ENCODE peak calls at places on chromosome 20, in six cellular contexts. I is HFF-Myc; P is effector memory CD4-positive, alpha-beta T cell; U is NCI-H748 treated with DMSO at 0.1 percent for 48 hours; Y is T-cell; J is AG09309. A is an unnamed sample.

GRCh38 chr20:24970743-24971142 is 21.7 kb downstream of the CST7 start:
- DNase-seq in J (no peak), I (no peak), P (no peak), U (no peak), Y (no peak), A (no peak)

GRCh38 chr20:43699941-43700565 is 26.7 kb downstream of the GTSF1L start:
- DNase-seq in J (no peak), P (no peak), I (no peak), U (no peak), Y (no peak), A (no peak)

GRCh38 chr20:61117725-61118124 is 134.3 kb upstream of the CDH4 start:
- DNase-seq in J (peak), P (no peak), Y (no peak), U (no peak), I (no peak), A (no peak)

GRCh38 chr20:18252597-18253451 is 35.5 kb upstream of the ZNF133 start:
- DNase-seq in I (no peak), J (no peak), U (no peak), Y (no peak), P (no peak), A (no peak)

GRCh38 chr20:43923917-43924316 is 9.3 kb downstream of the TOX2 start:
- DNase-seq in J (no peak), Y (no peak), P (no peak), I (no peak), U (no peak), A (no peak)

GRCh38 chr20:43409041-43409913 is 48.4 kb upstream of the SRSF6 start:
- DNase-seq in Y (no peak), J (peak), P (no peak), I (peak), U (peak), A (no peak)

GRCh38 chr20:4090756-4091331 is 75.5 kb upstream of the RNF24 start:
- DNase-seq in J (peak), P (no peak), I (no peak), Y (no peak), U (no peak), A (no peak)

GRCh38 chr20:64035066-64035932 is 683 bp upstream of the C20orf204 start:
- DNase-seq in U (no peak), Y (no peak), P (peak), I (no peak), J (no peak), A (no peak)

GRCh38 chr20:51237790-51238189 is 214.9 kb upstream of the KCNG1 start:
- DNase-seq in I (no peak), U (no peak), P (no peak), J (no peak), Y (no peak), A (no peak)

GRCh38 chr20:35942243-35942642 is 12.1 kb downstream of the SCAND1 start:
- DNase-seq in I (no peak), P (no peak), U (no peak), Y (no peak), J (no peak), A (no peak)

GRCh38 chr20:22887796-22888195 is 147.3 kb upstream of the SSTR4 start:
- DNase-seq in J (no peak), Y (no peak), P (no peak), U (no peak), I (no peak), A (no peak)

GRCh38 chr20:59176812-59177211 is 13.2 kb downstream of the ZNF831 start:
- DNase-seq in J (no peak), Y (no peak), U (no peak), P (no peak), I (no peak), A (no peak)

GRCh38 chr20:5969348-5969935 is 19.0 kb downstream of the MCM8 start:
- DNase-seq in Y (no peak), I (no peak), P (no peak), U (no peak), J (no peak), A (no peak)

GRCh38 chr20:34621383-34622367 is 55.2 kb downstream of the PIGU start:
- DNase-seq in J (no peak), I (no peak), Y (no peak), P (no peak), U (peak), A (no peak)

GRCh38 chr20:29119141-29119540 is 2138.3 kb upstream of the DEFB115 start:
- DNase-seq in U (no peak), J (no peak), I (no peak), P (no peak), Y (no peak), A (no peak)

GRCh38 chr20:37395921-37396519 is 50.1 kb downstream of the SRC start:
- DNase-seq in I (no peak), Y (no peak), J (no peak), P (no peak), U (no peak), A (no peak)

GRCh38 chr20:58619847-58620431 is 31.1 kb upstream of the STX16 start:
- DNase-seq in Y (no peak), P (no peak), J (no peak), I (no peak), U (no peak), A (no peak)

GRCh38 chr20:5825136-5825719 is 75.0 kb downstream of the SHLD1 start:
- DNase-seq in Y (no peak), P (no peak), J (no peak), U (no peak), I (no peak), A (no peak)

GRCh38 chr20:31542201-31542842 is 28.1 kb downstream of the HM13 start:
- DNase-seq in P (no peak), J (no peak), I (no peak), Y (no peak), U (no peak), A (no peak)

GRCh38 chr20:44648579-44648978 is 2.9 kb downstream of the ADA start:
- DNase-seq in U (no peak), P (no peak), Y (no peak), I (no peak), J (no peak), A (no peak)

GRCh38 chr20:34607066-34607465 is 48.5 kb downstream of the MAP1LC3A start:
- DNase-seq in J (no peak), I (no peak), Y (no peak), P (no peak), U (no peak), A (no peak)

GRCh38 chr20:63216041-63216848 is at the start of gene YTHDF1:
- DNase-seq in P (peak), Y (peak), U (peak), I (peak), J (peak), A (peak)

GRCh38 chr20:48349673-48350072 is 478.1 kb downstream of the PREX1 start:
- DNase-seq in U (no peak), P (no peak), J (no peak), Y (no peak), I (no peak), A (no peak)

GRCh38 chr20:2865630-2866029 is 7.7 kb upstream of the PTPRA start:
- DNase-seq in J (no peak), P (no peak), I (no peak), Y (no peak), U (no peak), A (no peak)

GRCh38 chr20:21435576-21435975 is 38.2 kb upstream of the NKX2-4 start:
- DNase-seq in U (no peak), Y (no peak), P (no peak), I (no peak), J (no peak), A (no peak)

GRCh38 chr20:16654858-16655257 is 75.0 kb upstream of the SNRPB2 start:
- DNase-seq in I (no peak), U (peak), Y (no peak), P (no peak), J (no peak), A (no peak)

GRCh38 chr20:40245829-40246228 is 443.2 kb downstream of the MAFB start:
- DNase-seq in Y (no peak), U (no peak), P (no peak), J (no peak), I (no peak), A (no peak)

GRCh38 chr20:34979366-34980153 is 23.9 kb downstream of the MYH7B start:
- DNase-seq in Y (no peak), U (no peak), J (no peak), I (no peak), P (no peak), A (no peak)

GRCh38 chr20:63124092-63124781 is 91.7 kb downstream of the YTHDF1 start:
- DNase-seq in U (no peak), P (no peak), J (no peak), Y (no peak), I (no peak), A (no peak)

GRCh38 chr20:14489544-14489943 is 152.1 kb upstream of the FLRT3 start:
- DNase-seq in I (no peak), Y (no peak), U (no peak), P (no peak), J (no peak), A (no peak)

A was measured in naive thymus-derived CD4-positive, alpha-beta T cell.